ENCODE peak calls at places on chromosomes 5 and 9, in ten cellular contexts. Z is HCT116, S is IMR-90, B is dorsolateral prefrontal cortex, A is A549, I is heart left ventricle, K is astrocyte, Q is lower leg skin, V is AG09309, W is cardiac fibroblast. C is an unnamed sample.

GRCh38 chr9:76817489-76817888 is 53.3 kb downstream of the PCA3 start:
- DNase-seq in A (peak; percentile 73), W (peak; percentile 36), K (peak; percentile 64), Z (no peak), B (no peak), S (peak; percentile 88), I (no peak), V (peak; percentile 11), Q (peak; percentile 61), C (no peak)

GRCh38 chr9:88990721-88991065 is 575 bp upstream of the S1PR3 start:
- DNase-seq in B (no peak), V (no peak), A (no peak), W (no peak), I (peak; percentile 48), Z (no peak), Q (no peak), S (no peak), K (no peak), C (no peak)

GRCh38 chr5:93790401-93790800 is 49.0 kb upstream of the POU5F2 start:
- DNase-seq in S (peak; percentile 85), V (peak; percentile 24), K (peak; percentile 32), B (no peak), I (no peak), W (peak; percentile 22), A (no peak), Q (no peak), Z (no peak), C (no peak)

GRCh38 chr9:37801287-37801850 is 772 bp downstream of the DCAF10 start:
- DNase-seq in I (peak; percentile 38), V (no peak), Z (no peak), S (peak; percentile 9), W (peak; percentile 29), B (no peak), K (peak; percentile 12), A (peak; percentile 12), Q (no peak), C (no peak)

GRCh38 chr9:14212116-14212515 is 101.8 kb downstream of the NFIB start:
- DNase-seq in Q (no peak), S (peak; percentile 73), Z (no peak), V (no peak), A (no peak), K (peak; percentile 83), I (no peak), W (no peak), B (no peak), C (no peak)

GRCh38 chr9:132590037-132590317 is 7.6 kb downstream of the BARHL1 start:
- DNase-seq in Q (no peak), K (no peak), A (no peak), V (no peak), B (no peak), S (no peak), Z (no peak), W (no peak), I (no peak), C (no peak)

GRCh38 chr5:56440871-56441740 is 208.0 kb upstream of the ANKRD55 start:
- DNase-seq in B (no peak), Z (no peak), Q (peak; percentile 69), V (no peak), S (peak; percentile 88), K (peak; percentile 44), W (peak; percentile 88), A (peak; percentile 89), I (no peak), C (peak; percentile 59)

GRCh38 chr5:150114102-150114641 is 27.8 kb upstream of the CSF1R start:
- DNase-seq in A (no peak), Z (no peak), I (no peak), W (no peak), V (no peak), K (no peak), Q (peak; percentile 13), B (no peak), S (no peak), C (peak; percentile 28)

GRCh38 chr9:15416880-15417279 is 5.8 kb upstream of the SNAPC3 start:
- DNase-seq in V (no peak), B (peak; percentile 15), Z (no peak), I (no peak), S (peak; percentile 65), K (no peak), W (peak; percentile 66), A (peak; percentile 52), Q (no peak), C (peak; percentile 28)

GRCh38 chr5:127685662-127686061 is 17.5 kb upstream of the CCDC192 start:
- DNase-seq in Z (no peak), B (no peak), S (no peak), Q (no peak), K (peak; percentile 24), W (peak; percentile 42), I (no peak), A (no peak), V (no peak), C (no peak)

GRCh38 chr9:114827658-114828360 is 22.0 kb upstream of the TNFSF15 start:
- DNase-seq in V (no peak), Z (no peak), A (no peak), S (no peak), W (no peak), K (no peak), I (no peak), B (no peak), Q (no peak), C (no peak)

GRCh38 chr5:14413331-14413750 is 168.3 kb upstream of the OTULINL start:
- DNase-seq in A (no peak), W (no peak), I (no peak), K (no peak), V (no peak), Z (no peak), Q (no peak), B (no peak), S (peak; percentile 63), C (no peak)

GRCh38 chr5:158763217-158763616 is 336.5 kb downstream of the EBF1 start:
- DNase-seq in A (no peak), K (no peak), W (no peak), B (no peak), I (no peak), Z (no peak), V (no peak), Q (no peak), S (no peak), C (no peak)

GRCh38 chr5:151086905-151087360 is 6.1 kb upstream of the TNIP1 start:
- DNase-seq in I (no peak), W (no peak), Q (no peak), V (no peak), K (no peak), B (no peak), S (peak; percentile 43), A (no peak), Z (no peak), C (no peak)

GRCh38 chr5:112762113-112762810 is 24.6 kb downstream of the APC start:
- DNase-seq in A (peak; percentile 9), B (no peak), V (no peak), Q (no peak), K (peak; percentile 63), S (peak; percentile 40), W (peak; percentile 40), Z (no peak), I (no peak), C (no peak)

GRCh38 chr5:159965031-159965837 is 43.7 kb upstream of the TTC1 start:
- DNase-seq in I (peak; percentile 65), A (peak; percentile 45), V (no peak), Q (no peak), K (peak; percentile 46), B (peak; percentile 8), S (peak; percentile 57), Z (peak; percentile 33), W (peak; percentile 71), C (peak; percentile 63)

GRCh38 chr9:90300901-90301688 is 341.5 kb downstream of the DIRAS2 start:
- DNase-seq in A (peak; percentile 90), W (peak; percentile 87), K (peak; percentile 89), Q (peak; percentile 17), V (peak; percentile 32), I (peak; percentile 40), Z (peak; percentile 59), B (no peak), S (peak; percentile 91), C (peak; percentile 18)
- TF ChIP-seq CTCF in A (no peak), W (no peak), K (no peak), Q (no peak), V (no peak), I (no peak), Z (no peak), B (no peak), S (no peak), C (no peak)

DNA sequence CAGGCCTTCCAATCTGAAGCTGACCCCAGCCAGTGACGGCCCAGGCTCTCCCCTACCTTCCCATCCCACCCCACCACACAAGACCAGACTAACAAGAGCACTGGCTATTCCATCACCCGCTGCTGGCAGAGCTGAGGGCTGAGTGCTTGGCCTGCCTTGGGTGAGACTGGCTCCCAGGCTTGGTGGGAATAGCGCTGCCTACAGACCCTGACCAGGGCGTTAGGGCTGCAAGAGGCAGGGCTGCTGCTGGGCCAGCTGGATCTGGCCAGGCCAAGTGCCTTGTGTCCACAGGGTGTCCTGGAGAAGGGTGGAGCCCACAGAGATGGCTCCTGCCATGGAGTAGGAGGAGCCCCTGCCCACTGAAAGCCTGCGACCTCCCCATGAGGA is 31.6 kb upstream of the ANGPTL2 start:
- DNase-seq in A (no peak), S (no peak), W (no peak), I (no peak), K (no peak), V (no peak), Q (no peak), Z (no peak), B (peak; percentile 13), C (peak; percentile 14)
- H3K4me3 ChIP-seq in A (no peak overlapping the region), S (no peak overlapping the region), W (no peak overlapping the region), I (peak overlapping the region; percentile 15), K (no peak overlapping the region), V (no peak overlapping the region), Q (no peak overlapping the region), Z (no peak overlapping the region), B (no peak overlapping the region), C (no peak overlapping the region)

DNA sequence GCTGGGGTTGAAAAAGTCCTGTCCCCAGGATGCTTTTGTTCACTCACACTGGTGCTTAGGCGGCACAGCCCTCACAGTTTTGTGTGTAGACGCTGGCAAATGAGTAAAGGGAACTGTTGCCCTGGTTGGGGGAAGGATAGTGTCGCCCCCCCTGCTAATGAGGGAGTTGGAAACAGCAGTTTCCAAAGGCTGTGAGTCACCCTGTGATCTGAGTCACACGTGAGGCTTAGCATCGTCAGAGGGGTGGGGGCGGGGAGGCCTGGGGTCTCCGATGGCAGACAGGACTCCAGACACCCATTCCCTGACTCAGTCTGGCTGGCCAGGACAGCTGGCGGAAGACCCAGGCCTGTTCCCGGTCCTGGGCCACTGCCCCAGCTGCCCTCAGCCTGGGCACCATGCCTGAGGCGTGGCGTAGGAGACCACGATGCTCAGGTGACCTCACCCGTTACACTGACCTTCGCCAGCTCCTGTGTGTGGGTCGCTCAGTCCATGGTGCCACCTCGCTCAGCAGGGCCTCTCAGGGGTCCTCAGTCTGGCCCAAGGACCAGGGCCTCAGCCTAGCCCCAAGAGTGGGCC is 2.9 kb downstream of the DNAJB5 start:
- DNase-seq in K (peak; percentile 90), B (no peak), Q (peak; percentile 17), S (peak; percentile 94), Z (peak; percentile 22), W (peak; percentile 90), A (peak; percentile 46), V (peak; percentile 61), I (peak; percentile 75), C (peak; percentile 88)
- TF ChIP-seq CTCF in K (no peak), B (no peak), Q (no peak), S (no peak), Z (no peak), W (no peak), A (no peak), V (no peak), I (no peak), C (no peak)

DNA sequence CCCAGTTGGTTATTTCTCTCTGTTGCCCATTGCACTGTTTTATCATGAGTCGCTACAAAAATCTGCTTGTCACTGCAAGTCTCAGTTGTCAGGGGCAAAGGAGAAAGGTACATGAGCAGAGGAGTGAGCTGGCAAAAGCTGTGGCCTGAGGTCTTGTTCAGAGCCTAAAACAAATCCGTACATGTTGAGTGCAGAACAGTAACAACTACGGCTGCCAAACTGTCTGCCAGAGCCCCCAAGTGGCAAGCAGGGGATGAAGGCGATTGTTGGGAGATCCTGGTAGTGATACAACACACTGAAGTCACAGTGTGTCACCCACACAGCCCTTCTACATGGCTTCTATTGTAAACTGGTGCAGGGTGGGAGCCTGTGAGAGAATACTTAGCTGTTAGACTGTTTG is 50.9 kb downstream of the BRINP1 start:
- DNase-seq in V (no peak), W (no peak), I (no peak), B (peak; percentile 21), S (no peak), A (no peak), Z (no peak), Q (no peak), K (no peak), C (no peak)
- H3K4me3 ChIP-seq in V (no peak overlapping the region), W (no peak overlapping the region), I (no peak overlapping the region), B (no peak overlapping the region), S (no peak overlapping the region), A (no peak overlapping the region), Z (no peak overlapping the region), Q (no peak overlapping the region), K (no peak overlapping the region), C (no peak overlapping the region)